ENCODE peak calls at places on chromosome 5, in seven cellular contexts. H is nephron progenitor cell; A is uterus; Q is OCI-LY7; G is transverse colon; N is endothelial cell; T is CD4-positive, alpha-beta T cell. M is an unnamed sample.

GRCh38 chr5:20656262-20656661 is 668.3 kb upstream of the CDH18 start:
- DNase-seq in H (no peak), A (no peak), Q (no peak), G (no peak), N (no peak), T (no peak), M (no peak)

GRCh38 chr5:175329976-175330375 is 114.0 kb downstream of the DRD1 start:
- DNase-seq in H (no peak), A (no peak), Q (no peak), G (no peak), N (no peak), T (no peak), M (no peak)

GRCh38 chr5:32586251-32586642 is 890 bp downstream of the SUB1 start:
- DNase-seq in H (no peak), A (no peak), Q (no peak), G (no peak), N (no peak), T (no peak), M (peak)

GRCh38 chr5:6261256-6261655 is 117.1 kb downstream of the MED10 start:
- DNase-seq in H (no peak), A (no peak), Q (no peak), G (no peak), N (no peak), T (no peak), M (no peak)

GRCh38 chr5:96476654-96477053 is 43.6 kb upstream of the PCSK1 start:
- DNase-seq in H (no peak), A (no peak), Q (no peak), G (no peak), N (no peak), T (no peak), M (no peak)

GRCh38 chr5:101904736-101905135 is 391.3 kb downstream of the SLCO4C1 start:
- DNase-seq in H (no peak), A (no peak), Q (no peak), G (no peak), N (no peak), T (no peak), M (no peak)

GRCh38 chr5:16552666-16553343 is 64.0 kb downstream of the RETREG1 start:
- DNase-seq in H (peak), A (peak), Q (peak), G (peak), N (peak), T (peak), M (peak)

GRCh38 chr5:97224112-97224750 is 41.2 kb upstream of the RIOK2 start:
- DNase-seq in H (no peak), A (no peak), Q (no peak), G (no peak), N (no peak), T (no peak), M (no peak)

GRCh38 chr5:143494162-143494561 is 90.7 kb upstream of the NR3C1 start:
- DNase-seq in H (no peak), A (no peak), Q (no peak), G (no peak), N (no peak), T (no peak), M (no peak)

GRCh38 chr5:8930021-8930420 is 615.9 kb downstream of the SEMA5A start:
- DNase-seq in H (no peak), A (no peak), Q (no peak), G (no peak), N (no peak), T (no peak), M (no peak)

GRCh38 chr5:94849821-94850736 is 231.6 kb downstream of the SLF1 start:
- DNase-seq in H (peak), A (no peak), Q (peak), G (no peak), N (peak), T (no peak), M (peak)

GRCh38 chr5:1558945-1559344 is 35.2 kb upstream of the LPCAT1 start:
- DNase-seq in H (no peak), A (no peak), Q (no peak), G (no peak), N (no peak), T (no peak), M (no peak)

GRCh38 chr5:141003791-141004601 is 37.7 kb downstream of the PCDHAC2 start:
- DNase-seq in H (no peak), A (no peak), Q (no peak), G (no peak), N (no peak), T (no peak), M (no peak)

GRCh38 chr5:56480305-56481146 is 247.4 kb upstream of the ANKRD55 start:
- DNase-seq in H (peak), A (peak), Q (peak), G (peak), N (peak), T (peak), M (peak)

GRCh38 chr5:167633931-167634341 is 657.5 kb upstream of the WWC1 start:
- DNase-seq in H (no peak), A (no peak), Q (no peak), G (no peak), N (no peak), T (no peak), M (no peak)

GRCh38 chr5:136036991-136037705 is 8.4 kb downstream of the TGFBI start:
- DNase-seq in H (no peak), A (no peak), Q (peak), G (peak), N (no peak), T (no peak), M (no peak)

GRCh38 chr5:144812770-144813169 is 642.1 kb downstream of the KCTD16 start:
- DNase-seq in H (no peak), A (no peak), Q (no peak), G (no peak), N (no peak), T (no peak), M (no peak)

GRCh38 chr5:109812698-109813097 is 123.0 kb downstream of the MAN2A1 start:
- DNase-seq in H (no peak), A (no peak), Q (no peak), G (no peak), N (no peak), T (no peak), M (no peak)

GRCh38 chr5:34587355-34588241 is 68.5 kb upstream of the RAI14 start:
- DNase-seq in H (no peak), A (no peak), Q (no peak), G (no peak), N (no peak), T (no peak), M (no peak)

GRCh38 chr5:111584651-111585050 is 72.3 kb upstream of the STARD4 start:
- DNase-seq in H (no peak), A (no peak), Q (no peak), G (no peak), N (no peak), T (no peak), M (peak)

DNA sequence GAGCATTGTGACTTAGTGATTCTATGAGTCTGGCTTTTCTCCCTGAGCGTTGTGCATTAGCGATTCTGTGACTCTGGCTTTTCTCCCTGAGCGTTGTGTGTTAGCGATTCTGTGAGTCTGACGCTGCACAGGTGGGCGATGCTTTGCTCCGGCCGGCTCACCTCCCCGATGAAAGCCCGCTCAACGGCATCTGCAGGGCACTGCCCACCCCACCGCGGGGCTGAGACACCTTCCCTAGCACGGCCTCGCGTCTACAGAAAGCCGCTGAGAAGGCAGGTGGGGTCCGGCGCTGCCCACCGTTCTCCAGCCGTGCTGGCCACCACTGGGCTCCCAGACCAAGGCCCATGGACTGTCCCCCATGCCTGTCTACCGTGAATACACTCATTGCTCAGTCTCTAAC is 12.8 kb upstream of the SLC9A3 start:
- DNase-seq in H (no peak), A (no peak), Q (no peak), G (no peak), N (no peak), T (no peak), M (no peak)
- TF ChIP-seq CTCF in H (no peak), A (no peak), Q (no peak), G (no peak), N (no peak), T (no peak), M (no peak)

GRCh38 chr5:146528232-146528631 is 12.2 kb upstream of the GPR151 start:
- DNase-seq in H (no peak), A (no peak), Q (no peak), G (no peak), N (no peak), T (no peak), M (no peak)
- TF ChIP-seq CTCF in H (no peak), A (no peak), Q (peak), G (no peak), N (no peak), T (no peak), M (no peak)

GRCh38 chr5:170861855-170862766 is at the start of gene RANBP17:
- DNase-seq in H (peak), A (peak), Q (no peak), G (peak), N (peak), T (no peak), M (peak)
- TF ChIP-seq CTCF in H (no peak), A (no peak), Q (no peak), G (no peak), N (no peak), T (no peak), M (no peak)

DNA sequence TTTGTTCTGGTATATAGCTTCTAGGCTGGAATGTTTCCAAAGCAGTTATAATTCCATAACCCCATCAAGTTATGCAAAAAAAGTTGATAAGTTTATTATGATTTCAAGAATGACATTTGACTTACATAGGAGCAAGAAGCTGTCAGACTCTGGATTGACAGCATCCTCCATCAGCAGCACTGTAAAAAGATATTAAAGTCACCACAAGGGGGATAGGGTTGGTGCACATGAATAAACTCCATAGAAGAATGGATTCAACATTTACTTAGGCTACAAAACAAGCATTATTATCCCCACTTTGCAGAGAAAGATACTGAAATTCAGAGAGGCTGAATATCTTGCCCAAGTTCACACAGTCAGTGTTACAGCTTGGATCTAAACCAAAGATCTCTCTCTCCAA is 208.9 kb upstream of the SLC30A5 start:
- DNase-seq in H (no peak), A (no peak), Q (no peak), G (no peak), N (no peak), T (no peak), M (no peak)
- TF ChIP-seq CTCF in H (peak), A (no peak), Q (peak), G (no peak), N (peak), T (no peak), M (no peak)

GRCh38 chr5:78509884-78510769 is 138.4 kb downstream of the LHFPL2 start:
- DNase-seq in H (peak), A (peak), Q (peak), G (peak), N (peak), T (peak), M (peak)
- TF ChIP-seq CTCF in H (no peak), A (no peak), Q (peak), G (no peak), N (no peak), T (no peak), M (no peak)